ENCODE peak calls at places on chromosome 3, in four cellular contexts. U is NCI-H1092; S is neural crest cell; C is activated CD4-positive, alpha-beta memory T cell treated with anti-CD3 and anti-CD28 coated beads for 36 hours. M is an unnamed sample.

GRCh38 chr3:98573231-98573728 is 20.1 kb downstream of the CPOX start:
- DNase-seq in C (no peak), S (no peak), U (no peak), M (no peak)

GRCh38 chr3:157204431-157204830 is 44.5 kb upstream of the CCNL1 start:
- DNase-seq in S (no peak), C (no peak), U (no peak), M (peak; percentile 28)

GRCh38 chr3:32973982-32974381 is 22.5 kb downstream of the CCR4 start:
- DNase-seq in C (peak; percentile 54), U (no peak), S (no peak), M (no peak)

GRCh38 chr3:42061711-42062408 is 29.3 kb upstream of the TRAK1 start:
- DNase-seq in S (no peak), U (no peak), C (no peak), M (peak; percentile 90)

GRCh38 chr3:5213574-5213966 is 26.1 kb downstream of the EDEM1 start:
- DNase-seq in U (no peak), C (no peak), S (no peak), M (no peak)

GRCh38 chr3:57434041-57434440 is 110.1 kb downstream of the DNAH12 start:
- DNase-seq in U (no peak), S (no peak), C (no peak), M (peak; percentile 8)

GRCh38 chr3:141458937-141459510 is 27.8 kb upstream of the RASA2 start:
- DNase-seq in S (no peak), C (no peak), U (no peak), M (no peak)

GRCh38 chr3:112092439-112093179 is 6.4 kb downstream of the C3orf52 start:
- DNase-seq in C (no peak), S (no peak), U (no peak), M (no peak)

GRCh38 chr3:39502838-39503145 is 35.3 kb downstream of the MOBP start:
- DNase-seq in C (no peak), U (no peak), S (no peak), M (no peak)

GRCh38 chr3:32817195-32817560 is 619 bp upstream of the TRIM71 start:
- DNase-seq in S (peak; percentile 43), U (no peak), C (no peak), M (no peak)

GRCh38 chr3:151835751-151836550 is 22.0 kb downstream of the AADAC start:
- DNase-seq in U (no peak), S (no peak), C (no peak), M (no peak)

GRCh38 chr3:100810671-100811070 is 101.4 kb downstream of the TFG start:
- DNase-seq in S (no peak), U (no peak), C (no peak), M (peak; percentile 38)

GRCh38 chr3:78116874-78117273 is 1077.0 kb downstream of the ROBO2 start:
- DNase-seq in U (no peak), S (no peak), C (no peak), M (no peak)

GRCh38 chr3:124611520-124611919 is 118.7 kb upstream of the UMPS start:
- DNase-seq in C (no peak), S (no peak), U (no peak), M (no peak)

GRCh38 chr3:122918576-122919290 is 108.8 kb downstream of the SEMA5B start:
- DNase-seq in S (no peak), C (no peak), U (no peak), M (no peak)

GRCh38 chr3:129481783-129482332 is 41.8 kb downstream of the IFT122 start:
- DNase-seq in S (no peak), U (no peak), C (peak; percentile 72), M (no peak)

GRCh38 chr3:52250122-52250521 is 4.6 kb downstream of the PPM1M start:
- DNase-seq in U (no peak), S (no peak), C (no peak), M (no peak)

GRCh38 chr3:107953707-107954106 is 137.1 kb downstream of the CD47 start:
- DNase-seq in C (no peak), U (no peak), S (no peak), M (no peak)

GRCh38 chr3:100401674-100402036 is 316 bp downstream of the LNP1 start:
- DNase-seq in C (peak; percentile 67), S (no peak), U (peak; percentile 57), M (no peak)

GRCh38 chr3:137165117-137165806 is 207.5 kb downstream of the IL20RB start:
- DNase-seq in S (no peak), U (no peak), C (no peak), M (no peak)

GRCh38 chr3:180433172-180433571 is 168.8 kb upstream of the TTC14 start:
- DNase-seq in S (no peak), U (no peak), C (no peak), M (peak; percentile 11)

GRCh38 chr3:29751647-29752263 is 470.9 kb downstream of the RBMS3 start:
- DNase-seq in C (no peak), S (no peak), U (no peak), M (no peak)

GRCh38 chr3:53255360-53255774 is 455 bp downstream of the TKT start:
- DNase-seq in U (no peak), S (peak; percentile 16), C (peak; percentile 46), M (no peak)

GRCh38 chr3:34263014-34263714 is 464.7 kb downstream of the PDCD6IP start:
- DNase-seq in C (no peak), S (no peak), U (no peak), M (no peak)

M was measured in GM04504.